ENCODE peak calls at places on chromosomes 6 and 20, in nine cellular contexts. G is stimulated activated CD8-positive, alpha-beta memory T cell treated with anti-CD3 and anti-CD28 coated beads, Interleukin-12 subunit alpha, Interleukin-12 subunit beta, amount 100 ng/mL, for 4 hours; V is K562; X is endothelial cell; S is ureter; K is nephron progenitor cell; H is GM04504; N is astrocyte of the spinal cord; O is MV-4-11. Q is an unnamed sample.

GRCh38 chr6:43506667-43507471 is 3.3 kb downstream of the LRRC73 start:
- DNase-seq in G (peak), V (peak), X (peak), S (peak), K (peak), H (peak), N (peak), O (peak), Q (peak)

GRCh38 chr6:14549319-14549770 is 431.8 kb downstream of the CD83 start:
- DNase-seq in G (no peak), V (no peak), X (no peak), S (no peak), K (no peak), H (no peak), N (no peak), O (no peak), Q (no peak)

GRCh38 chr20:52540489-52540888 is 348.9 kb upstream of the ZFP64 start:
- DNase-seq in G (no peak), V (no peak), X (no peak), S (no peak), K (no peak), H (no peak), N (no peak), O (no peak), Q (no peak)

GRCh38 chr20:26169506-26169905 is 472.9 kb upstream of the ZNF337 start:
- DNase-seq in G (no peak), V (no peak), X (no peak), S (no peak), K (no peak), H (peak), N (peak), O (no peak), Q (no peak)

GRCh38 chr20:56442381-56443365 is 25.8 kb upstream of the RTF2 start:
- DNase-seq in G (no peak), V (no peak), X (no peak), S (no peak), K (no peak), H (no peak), N (no peak), O (peak), Q (no peak)

GRCh38 chr6:108203189-108204119 is 37.6 kb downstream of the NR2E1 start:
- DNase-seq in G (no peak), V (no peak), X (no peak), S (no peak), K (no peak), H (no peak), N (no peak), O (no peak), Q (no peak)

GRCh38 chr20:63673951-63674350 is 15.8 kb downstream of the RTEL1 start:
- DNase-seq in G (no peak), V (no peak), X (no peak), S (no peak), K (no peak), H (no peak), N (no peak), O (no peak), Q (no peak)

GRCh38 chr6:83615025-83615999 is 93.6 kb downstream of the SNAP91 start:
- DNase-seq in G (no peak), V (peak), X (peak), S (no peak), K (no peak), H (peak), N (peak), O (peak), Q (no peak)

GRCh38 chr20:10111144-10111771 is 76.5 kb downstream of the ANKEF1 start:
- DNase-seq in G (no peak), V (no peak), X (no peak), S (no peak), K (no peak), H (no peak), N (no peak), O (no peak), Q (no peak)

GRCh38 chr6:111972714-111973678 is 80.9 kb upstream of the CCN6 start:
- DNase-seq in G (peak), V (no peak), X (no peak), S (no peak), K (peak), H (peak), N (peak), O (peak), Q (no peak)

GRCh38 chr6:1244278-1244677 is 67.6 kb upstream of the FOXQ1 start:
- DNase-seq in G (no peak), V (no peak), X (no peak), S (no peak), K (no peak), H (no peak), N (no peak), O (no peak), Q (no peak)

GRCh38 chr6:51725155-51725554 is 362.3 kb downstream of the PKHD1 start:
- DNase-seq in G (no peak), V (no peak), X (no peak), S (no peak), K (no peak), H (no peak), N (no peak), O (no peak), Q (no peak)

GRCh38 chr20:51482836-51483235 is 59.7 kb downstream of the NFATC2 start:
- DNase-seq in G (no peak), V (no peak), X (no peak), S (no peak), K (no peak), H (no peak), N (no peak), O (no peak), Q (no peak)

GRCh38 chr6:43932259-43932900 is 162.4 kb downstream of the VEGFA start:
- DNase-seq in G (no peak), V (no peak), X (no peak), S (no peak), K (no peak), H (no peak), N (no peak), O (no peak), Q (peak)

GRCh38 chr20:46122071-46122470 is 4.0 kb downstream of the CD40 start:
- DNase-seq in G (no peak), V (no peak), X (no peak), S (no peak), K (no peak), H (peak), N (peak), O (no peak), Q (peak)

GRCh38 chr6:113011803-113012202 is 664.7 kb downstream of the RFPL4B start:
- DNase-seq in G (no peak), V (no peak), X (no peak), S (no peak), K (no peak), H (peak), N (peak), O (no peak), Q (no peak)

GRCh38 chr20:32920066-32920465 is 61.3 kb downstream of the EFCAB8 start:
- DNase-seq in G (no peak), V (no peak), X (no peak), S (peak), K (no peak), H (no peak), N (no peak), O (no peak), Q (no peak)

GRCh38 chr6:68771426-68771825 is 136.3 kb downstream of the ADGRB3 start:
- DNase-seq in G (no peak), V (no peak), X (no peak), S (no peak), K (no peak), H (no peak), N (no peak), O (no peak), Q (no peak)

GRCh38 chr20:46637861-46638366 is 13.3 kb downstream of the SLC13A3 start:
- DNase-seq in G (no peak), V (no peak), X (no peak), S (no peak), K (no peak), H (no peak), N (no peak), O (no peak), Q (no peak)

GRCh38 chr6:73803562-73804221 is 107.7 kb downstream of the CD109 start:
- DNase-seq in G (no peak), V (peak), X (peak), S (no peak), K (peak), H (peak), N (peak), O (peak), Q (no peak)

GRCh38 chr20:13274311-13274965 is 53.4 kb downstream of the ISM1 start:
- DNase-seq in G (no peak), V (no peak), X (peak), S (no peak), K (peak), H (no peak), N (no peak), O (no peak), Q (no peak)

GRCh38 chr6:28824793-28825731 is 98.7 kb downstream of the TRIM27 start:
- DNase-seq in G (no peak), V (no peak), X (no peak), S (no peak), K (no peak), H (no peak), N (no peak), O (no peak), Q (no peak)

GRCh38 chr6:160004018-160004417 is 35.1 kb downstream of the IGF2R start:
- DNase-seq in G (no peak), V (no peak), X (no peak), S (no peak), K (no peak), H (no peak), N (no peak), O (no peak), Q (no peak)

GRCh38 chr6:167730441-167730840 is 96.3 kb upstream of the AFDN start:
- DNase-seq in G (no peak), V (no peak), X (no peak), S (peak), K (no peak), H (no peak), N (no peak), O (no peak), Q (peak)

GRCh38 chr6:142671791-142672190 is 273.2 kb downstream of the HIVEP2 start:
- DNase-seq in G (no peak), V (no peak), X (no peak), S (no peak), K (no peak), H (no peak), N (no peak), O (no peak), Q (no peak)

GRCh38 chr20:51386586-51386985 is 155.9 kb downstream of the NFATC2 start:
- DNase-seq in G (no peak), V (no peak), X (no peak), S (no peak), K (no peak), H (no peak), N (no peak), O (no peak), Q (no peak)

GRCh38 chr20:48149887-48150286 is 364.6 kb upstream of the SULF2 start:
- DNase-seq in G (no peak), V (no peak), X (no peak), S (no peak), K (peak), H (no peak), N (no peak), O (no peak), Q (no peak)